ENCODE peak calls at places on chromosomes 3 and 15, in seven cellular contexts. I is mesendoderm, B is mammary epithelial cell, X is HepG2, D is PC-3, T is NT2/D1, Z is HCT116. P is an unnamed sample.

GRCh38 chr15:90609254-90610185 is 79.8 kb downstream of the CRTC3 start:
- DNase-seq in B (no peak), I (peak), Z (no peak), D (no peak), T (peak), X (no peak), P (no peak)

GRCh38 chr3:129614927-129615363 is 8.5 kb upstream of the PLXND1 start:
- DNase-seq in I (no peak), D (no peak), Z (no peak), X (no peak), T (no peak), B (no peak), P (peak)

GRCh38 chr3:172787746-172788145 is 37.2 kb downstream of the ECT2 start:
- DNase-seq in Z (no peak), B (no peak), X (no peak), T (no peak), D (no peak), I (no peak), P (peak)

GRCh38 chr3:21704796-21705195 is 46.2 kb downstream of the ZNF385D start:
- DNase-seq in X (no peak), I (no peak), T (no peak), Z (no peak), D (no peak), B (no peak), P (peak)

GRCh38 chr3:160330111-160330510 is 68.9 kb downstream of the IFT80 start:
- DNase-seq in B (no peak), I (no peak), T (no peak), D (no peak), X (no peak), Z (no peak), P (no peak)

GRCh38 chr15:60212536-60212935 is 185.2 kb downstream of the ANXA2 start:
- DNase-seq in Z (no peak), D (peak), X (peak), I (peak), B (peak), T (peak), P (peak)

GRCh38 chr15:92018535-92019239 is 165.2 kb downstream of the SLCO3A1 start:
- DNase-seq in X (no peak), D (no peak), B (no peak), I (no peak), Z (no peak), T (no peak), P (no peak)

GRCh38 chr3:146650691-146651090 is 45.5 kb upstream of the PLSCR5 start:
- DNase-seq in T (no peak), I (no peak), D (peak), Z (no peak), B (no peak), X (no peak), P (no peak)

GRCh38 chr3:181300033-181300432 is 310.5 kb upstream of the DNAJC19 start:
- DNase-seq in B (no peak), Z (no peak), X (no peak), T (no peak), D (no peak), I (no peak), P (no peak)

GRCh38 chr3:197499427-197499826 is 56.3 kb downstream of the BDH1 start:
- DNase-seq in D (peak), X (peak), Z (peak), B (peak), I (no peak), T (no peak), P (peak)

GRCh38 chr3:48409291-48410201 is 20.3 kb downstream of the PLXNB1 start:
- DNase-seq in T (no peak), B (no peak), Z (no peak), D (no peak), I (no peak), X (no peak), P (no peak)

GRCh38 chr3:27556854-27557253 is 72.7 kb upstream of the SLC4A7 start:
- DNase-seq in X (no peak), Z (no peak), T (no peak), D (peak), B (no peak), I (no peak), P (peak)

GRCh38 chr15:92226020-92226612 is 167.6 kb upstream of the ST8SIA2 start:
- DNase-seq in Z (peak), B (peak), T (peak), D (peak), I (peak), X (peak), P (peak)

GRCh38 chr15:32994810-32995424 is 199.6 kb downstream of the FMN1 start:
- DNase-seq in D (peak), Z (peak), T (no peak), B (no peak), I (peak), X (peak), P (peak)

GRCh38 chr15:57328479-57329250 is 47.6 kb upstream of the CGNL1 start:
- DNase-seq in Z (no peak), D (no peak), X (no peak), I (no peak), B (no peak), T (no peak), P (no peak)

GRCh38 chr15:34119291-34119690 is 17.4 kb downstream of the PGBD4 start:
- DNase-seq in D (peak), I (peak), Z (no peak), X (no peak), T (no peak), B (peak), P (peak)

GRCh38 chr3:122247087-122247824 is 63.8 kb downstream of the CASR start:
- DNase-seq in B (no peak), I (no peak), X (no peak), Z (no peak), T (no peak), D (no peak), P (no peak)

GRCh38 chr3:135034881-135035440 is 239.9 kb downstream of the EPHB1 start:
- DNase-seq in X (no peak), Z (no peak), B (no peak), T (no peak), D (no peak), I (no peak), P (peak)

GRCh38 chr15:62618432-62618831 is 424.1 kb upstream of the TPM1 start:
- DNase-seq in B (peak), D (peak), T (no peak), I (peak), X (no peak), Z (no peak), P (peak)

GRCh38 chr3:53263907-53264306 is 8.1 kb upstream of the TKT start:
- DNase-seq in T (no peak), I (no peak), B (no peak), X (peak), D (peak), Z (no peak), P (no peak)

GRCh38 chr3:61605589-61606175 is 44.3 kb downstream of the PTPRG start:
- DNase-seq in B (no peak), Z (no peak), X (no peak), D (no peak), T (no peak), I (no peak), P (no peak)

GRCh38 chr3:30760737-30761136 is 133.7 kb downstream of the GADL1 start:
- DNase-seq in X (no peak), I (no peak), B (no peak), D (no peak), T (no peak), Z (no peak), P (no peak)

GRCh38 chr3:125480656-125481374 is 39.2 kb downstream of the SNX4 start:
- DNase-seq in B (peak), T (no peak), I (no peak), X (no peak), Z (no peak), D (no peak), P (peak)

GRCh38 chr15:63597821-63598220 is 634 bp downstream of the FBXL22 start:
- DNase-seq in T (no peak), X (no peak), Z (no peak), D (no peak), B (no peak), I (no peak), P (no peak)

GRCh38 chr3:177401375-177401774 is 204.1 kb upstream of the TBL1XR1 start:
- DNase-seq in Z (no peak), I (no peak), D (peak), X (no peak), T (no peak), B (no peak), P (no peak)

GRCh38 chr3:43758826-43759225 is 68.1 kb downstream of the ABHD5 start:
- DNase-seq in I (no peak), Z (no peak), B (no peak), X (no peak), T (no peak), D (no peak), P (peak)

GRCh38 chr15:88243895-88244787 is 12.4 kb downstream of the NTRK3 start:
- DNase-seq in Z (peak), T (no peak), I (peak), B (peak), X (peak), D (peak), P (peak)

GRCh38 chr15:86382341-86382740 is 302.7 kb downstream of the AGBL1 start:
- DNase-seq in Z (no peak), X (no peak), D (no peak), B (no peak), I (no peak), T (no peak), P (no peak)

GRCh38 chr15:71262599-71262998 is 147.3 kb downstream of the THSD4 start:
- DNase-seq in D (no peak), X (no peak), I (no peak), Z (no peak), T (no peak), B (no peak), P (no peak)

GRCh38 chr3:138202945-138203701 is 16.0 kb downstream of the ARMC8 start:
- DNase-seq in B (no peak), D (no peak), I (peak), X (no peak), Z (no peak), T (no peak), P (no peak)

GRCh38 chr15:31296304-31297220 is 30.1 kb upstream of the KLF13 start:
- DNase-seq in I (no peak), B (peak), X (peak), D (peak), Z (no peak), T (no peak), P (no peak)

GRCh38 chr15:80208758-80209734 is 43.0 kb downstream of the CTXND1 start:
- DNase-seq in Z (no peak), D (no peak), X (no peak), T (no peak), I (peak), B (no peak), P (no peak)

GRCh38 chr15:27679203-27679602 is 419.9 kb downstream of the OCA2 start:
- DNase-seq in T (no peak), X (no peak), I (no peak), Z (no peak), B (no peak), D (no peak), P (no peak)

GRCh38 chr15:39946862-39947261 is 12.9 kb downstream of the EIF2AK4 start:
- DNase-seq in X (no peak), Z (no peak), B (no peak), I (no peak), D (peak), T (no peak), P (peak)

GRCh38 chr15:98800437-98801233 is 152.3 kb downstream of the IGF1R start:
- DNase-seq in Z (peak), T (peak), D (peak), I (peak), B (peak), X (peak), P (peak)

GRCh38 chr15:98802187-98802586 is 153.8 kb downstream of the IGF1R start:
- DNase-seq in D (no peak), Z (no peak), I (no peak), B (no peak), X (no peak), T (no peak), P (no peak)

GRCh38 chr15:98799461-98799971 is 151.2 kb downstream of the IGF1R start:
- DNase-seq in T (no peak), I (peak), X (peak), D (no peak), B (peak), Z (no peak), P (peak)

GRCh38 chr15:98799991-98800390 is 151.7 kb downstream of the IGF1R start:
- DNase-seq in X (no peak), Z (no peak), B (no peak), T (no peak), D (no peak), I (peak), P (peak)

DNA sequence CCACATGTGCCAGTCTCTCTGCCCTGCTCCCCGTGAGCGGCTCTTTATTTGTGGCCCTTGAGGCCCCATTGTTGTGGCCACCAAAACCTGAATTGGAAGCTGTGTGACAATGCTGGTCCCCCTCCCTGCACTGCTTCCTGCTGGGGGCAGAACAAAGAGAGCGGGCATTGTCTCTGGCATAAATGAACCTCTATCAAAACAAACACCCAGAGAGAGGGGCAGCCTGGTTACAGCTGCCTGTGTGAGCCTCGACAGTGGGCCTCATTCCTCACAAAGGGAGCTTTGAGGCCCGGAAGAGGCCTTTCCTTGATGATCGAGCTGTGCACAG is 152.9 kb downstream of the IGF1R start:
- DNase-seq in T (peak), Z (no peak), D (no peak), B (no peak), I (peak), X (no peak), P (no peak)
- H3K9ac ChIP-seq in T (peak), Z (peak), D (no peak), B (no peak), I (peak), X (peak), P (peak)

DNA sequence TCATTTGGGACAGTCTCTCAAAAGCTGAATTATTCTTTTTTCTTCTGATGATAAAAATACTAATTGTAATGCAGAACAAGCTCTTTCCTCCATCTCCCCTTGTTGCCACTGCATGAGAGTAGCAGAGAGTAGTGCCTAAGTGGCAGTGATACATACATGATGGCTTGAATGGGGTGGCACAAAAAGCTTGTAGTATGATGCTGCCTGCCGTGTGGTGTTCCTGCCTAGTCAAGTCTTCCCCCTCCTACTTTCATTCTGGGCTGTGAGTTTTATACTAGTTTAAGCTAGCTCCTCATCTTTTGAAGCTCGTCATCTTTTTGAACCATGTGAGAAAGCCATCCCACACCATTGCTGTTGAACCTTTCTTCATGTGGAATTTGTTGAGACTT is 230.5 kb downstream of the NFKBIZ start:
- DNase-seq in B (no peak), Z (no peak), X (no peak), T (no peak), I (no peak), D (no peak), P (no peak)
- H3K9ac ChIP-seq in B (no peak), Z (no peak), X (no peak), T (no peak), I (no peak), D (no peak), P (no peak)

GRCh38 chr3:57086201-57086600 is 25.7 kb downstream of the SPATA12 start:
- DNase-seq in B (no peak), Z (no peak), I (no peak), D (no peak), X (peak), T (no peak), P (no peak)
- H3K9ac ChIP-seq in B (no peak), Z (no peak), I (no peak), D (no peak), X (no peak), T (no peak), P (no peak)

DNA sequence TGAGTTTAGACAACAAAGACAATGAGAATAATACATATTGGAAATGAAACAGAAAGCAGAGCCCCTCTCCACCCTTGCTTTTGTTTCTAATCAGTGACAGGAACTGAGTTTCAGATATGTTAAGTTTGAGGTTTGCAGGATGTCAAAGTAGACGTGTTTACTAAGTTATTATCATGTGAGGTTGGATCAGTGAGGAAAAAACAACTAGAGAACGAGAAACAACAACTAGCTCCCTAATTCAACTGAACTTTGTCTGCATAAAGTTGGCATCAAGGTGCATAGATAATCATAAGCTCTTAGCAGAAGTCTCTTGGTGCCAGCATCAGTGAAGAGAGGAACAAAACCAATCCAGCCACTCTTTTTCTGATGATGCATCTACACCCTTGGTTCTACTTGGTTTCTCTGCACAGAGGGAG is 491.1 kb upstream of the NR2F2 start:
- DNase-seq in B (no peak), D (no peak), I (no peak), X (no peak), Z (no peak), T (no peak), P (no peak)
- H3K9ac ChIP-seq in B (no peak), D (no peak), I (no peak), X (no peak), Z (no peak), T (no peak), P (no peak)